ENCODE peak calls at places on chromosome 12, in six cellular contexts. H is lower leg skin, Q is body of pancreas, L is NB4, T is left ventricle myocardium inferior, J is dorsolateral prefrontal cortex. F is an unnamed sample.

GRCh38 chr12:21551811-21552469 is 25.8 kb downstream of the SPX start:
- DNase-seq in J (peak), Q (no peak), L (no peak), H (no peak), T (no peak), F (no peak)

GRCh38 chr12:47071241-47071852 is 8.1 kb upstream of the PCED1B start:
- DNase-seq in T (no peak), H (no peak), J (no peak), L (peak), Q (no peak), F (no peak)

GRCh38 chr12:46963977-46964376 is 115.4 kb upstream of the PCED1B start:
- DNase-seq in T (no peak), H (no peak), L (no peak), Q (no peak), J (no peak), F (no peak)

GRCh38 chr12:131829795-131830334 is 1.7 kb downstream of the MMP17 start:
- DNase-seq in H (peak), Q (no peak), L (peak), T (no peak), J (no peak), F (no peak)

GRCh38 chr12:131592972-131593371 is 117.9 kb upstream of the SFSWAP start:
- DNase-seq in T (no peak), H (no peak), J (no peak), Q (no peak), L (peak), F (no peak)

GRCh38 chr12:124655317-124656213 is 88.2 kb upstream of the NCOR2 start:
- DNase-seq in J (peak), H (peak), Q (peak), T (peak), L (peak), F (peak)

GRCh38 chr12:19530631-19531020 is 91.3 kb downstream of the AEBP2 start:
- DNase-seq in Q (no peak), J (no peak), H (no peak), T (no peak), L (no peak), F (no peak)

GRCh38 chr12:4719821-4720636 is at the start of gene GALNT8:
- DNase-seq in J (no peak), T (no peak), L (no peak), Q (no peak), H (no peak), F (no peak)

GRCh38 chr12:85029456-85029855 is 6.6 kb downstream of the TSPAN19 start:
- DNase-seq in L (peak), H (no peak), J (no peak), Q (no peak), T (no peak), F (no peak)

GRCh38 chr12:94263011-94263786 is 114.8 kb downstream of the PLXNC1 start:
- DNase-seq in L (peak), T (no peak), Q (no peak), J (no peak), H (no peak), F (no peak)

GRCh38 chr12:28172434-28173030 is 17.7 kb upstream of the CCDC91 start:
- DNase-seq in Q (peak), J (no peak), L (peak), H (no peak), T (no peak), F (no peak)

GRCh38 chr12:120261951-120262851 is 3.3 kb downstream of the PXN start:
- DNase-seq in H (no peak), L (no peak), T (no peak), Q (no peak), J (peak), F (no peak)

DNA sequence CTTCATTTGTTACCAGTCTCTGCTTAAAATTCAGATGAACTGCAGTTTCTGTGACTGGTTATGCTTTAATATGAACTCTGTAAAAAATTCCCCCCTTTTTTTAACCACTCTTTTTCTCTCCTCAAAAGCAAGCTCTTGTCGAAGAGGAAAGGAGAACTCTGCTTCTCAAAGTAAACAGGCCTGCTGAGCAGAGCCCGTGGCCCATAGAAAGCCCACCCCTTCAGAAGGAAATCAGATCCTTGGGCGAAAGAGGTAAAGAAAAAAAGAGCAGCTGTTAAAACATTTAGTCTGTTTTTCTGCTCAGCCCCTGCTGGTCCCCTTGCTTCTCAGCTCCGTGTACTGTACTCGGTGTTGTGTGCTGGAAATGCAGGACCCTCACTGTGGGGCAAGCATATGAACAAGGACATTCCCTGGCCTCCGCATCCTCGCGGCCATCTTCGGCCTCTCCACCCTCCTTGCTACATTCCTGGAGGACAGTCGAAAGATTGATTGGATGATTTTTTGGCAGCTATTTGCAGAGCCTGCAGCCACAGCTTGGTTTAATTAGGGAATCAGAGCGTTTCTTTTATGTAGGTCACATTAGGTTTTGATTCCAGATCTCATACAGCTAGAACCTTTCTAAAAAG is 164.6 kb upstream of the LRIG3 start:
- DNase-seq in T (no peak), L (no peak), H (no peak), Q (peak), J (no peak), F (no peak)
- TF ChIP-seq CTCF in T (no peak), L (no peak), H (no peak), Q (no peak), J (no peak), F (no peak)

GRCh38 chr12:14986449-14986848 is 13.6 kb downstream of the PDE6H start:
- DNase-seq in T (no peak), H (no peak), L (no peak), J (no peak), Q (no peak), F (no peak)
- TF ChIP-seq CTCF in T (peak), H (no peak), L (no peak), J (no peak), Q (peak), F (no peak)

DNA sequence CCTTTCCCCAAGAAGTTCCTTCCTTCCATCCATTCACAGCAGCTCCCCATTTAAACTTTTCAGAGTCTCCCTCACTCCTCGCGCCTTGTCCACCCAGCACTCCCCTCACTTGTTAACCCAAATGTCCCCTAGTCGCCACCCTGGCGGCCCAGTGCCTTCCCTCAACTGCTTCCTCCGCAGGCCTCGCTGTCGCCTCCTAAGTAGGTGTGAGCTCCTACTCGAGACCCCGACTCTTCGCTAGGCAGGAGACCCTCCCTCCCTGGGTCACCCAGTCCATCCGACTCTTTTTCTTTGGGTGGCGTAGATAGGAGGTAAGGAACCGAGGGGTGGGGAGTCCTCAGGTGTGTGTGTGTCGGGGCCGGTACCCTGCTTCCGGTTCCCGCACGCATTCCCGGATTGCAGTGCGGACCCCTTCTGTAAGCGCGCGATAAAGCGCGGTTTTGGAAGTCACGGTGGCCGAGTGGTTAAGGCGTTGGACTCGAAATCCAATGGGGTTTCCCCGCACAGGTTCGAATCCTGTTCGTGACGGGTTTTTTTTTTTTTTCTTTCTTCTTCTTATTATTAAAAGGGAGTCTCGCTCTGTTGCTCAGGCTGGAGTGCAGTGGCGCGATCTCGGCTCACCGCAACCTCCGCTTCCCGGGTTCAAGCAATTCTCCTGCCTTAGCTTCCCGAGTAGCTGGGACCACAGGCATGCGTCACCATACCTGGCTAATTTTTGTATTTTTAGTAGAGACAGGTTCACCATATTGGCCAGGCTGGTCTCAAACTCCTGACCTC is 823 bp upstream of the SMARCC2 start:
- DNase-seq in Q (peak), J (peak), H (peak), L (peak), T (peak), F (peak)
- TF ChIP-seq CTCF in Q (no peak), J (no peak), H (no peak), L (no peak), T (no peak), F (no peak)

GRCh38 chr12:990649-991349 is at the start of gene ERC1:
- DNase-seq in Q (peak), H (peak), J (peak), T (peak), L (peak), F (peak)
- TF ChIP-seq CTCF in Q (no peak), H (no peak), J (peak), T (no peak), L (no peak), F (no peak)

GRCh38 chr12:69466867-69467266 is 3.3 kb upstream of the FRS2 start:
- DNase-seq in T (no peak), L (no peak), H (no peak), J (no peak), Q (no peak), F (no peak)
- TF ChIP-seq CTCF in T (no peak), L (no peak), H (no peak), J (no peak), Q (no peak), F (no peak)

DNA sequence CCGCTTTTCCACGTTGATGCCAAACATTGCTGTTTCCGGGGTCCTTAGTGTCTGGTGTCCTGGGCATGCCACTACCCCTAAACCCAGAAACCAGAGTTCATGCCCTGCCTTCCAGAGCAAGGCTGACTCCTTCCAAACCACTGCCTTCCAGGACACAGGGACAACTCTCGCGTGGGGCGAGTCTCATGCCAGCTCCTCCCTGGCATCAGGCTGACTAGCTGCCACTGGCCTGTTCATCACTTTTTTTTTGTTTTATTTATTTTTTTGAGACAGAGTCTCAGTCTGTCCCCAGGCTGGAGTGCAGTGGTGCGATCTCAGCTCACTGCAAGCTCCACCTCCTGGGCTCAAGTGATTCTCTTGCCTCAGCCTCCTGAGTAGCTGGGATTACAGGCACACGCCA is 4.8 kb downstream of the SETD1B start:
- DNase-seq in H (no peak), L (no peak), T (no peak), J (no peak), Q (no peak), F (no peak)
- TF ChIP-seq CTCF in H (no peak), L (no peak), T (no peak), J (no peak), Q (no peak), F (no peak)

GRCh38 chr12:53345486-53346195 is 9.5 kb upstream of the SP7 start:
- DNase-seq in T (peak), Q (no peak), L (no peak), J (no peak), H (peak), F (no peak)
- TF ChIP-seq CTCF in T (peak), Q (no peak), L (no peak), J (no peak), H (no peak), F (no peak)

F was measured in omental fat pad.